ENCODE peak calls at places on chromosomes 2 and 18, in nine cellular contexts. Q is body of pancreas; I is cardiac muscle cell; B is PC-3; T is mesenchymal stem cell; V is CD8-positive, alpha-beta T cell; S is psoas muscle; F is IMR-90; A is tibial artery. Z is an unnamed sample.

GRCh38 chr2:171181067-171182049 is 20.7 kb upstream of the TLK1 start:
- DNase-seq in Q (no peak), I (no peak), B (no peak), T (no peak), V (no peak), S (no peak), F (no peak), A (no peak), Z (no peak)

GRCh38 chr2:67346718-67347407 is 50.3 kb upstream of the ETAA1 start:
- DNase-seq in Q (no peak), I (no peak), B (peak; percentile 66), T (peak; percentile 36), V (no peak), S (no peak), F (peak; percentile 76), A (no peak), Z (no peak)

GRCh38 chr2:86274918-86275275 is 62.5 kb downstream of the REEP1 start:
- DNase-seq in Q (peak; percentile 87), I (peak; percentile 72), B (no peak), T (peak; percentile 22), V (no peak), S (no peak), F (peak; percentile 15), A (no peak), Z (peak; percentile 82)

GRCh38 chr2:134518101-134518500 is 200.7 kb downstream of the TMEM163 start:
- DNase-seq in Q (no peak), I (no peak), B (peak; percentile 46), T (no peak), V (no peak), S (no peak), F (no peak), A (no peak), Z (no peak)

GRCh38 chr18:1049173-1049572 is 144.5 kb downstream of the ADCYAP1 start:
- DNase-seq in Q (no peak), I (no peak), B (no peak), T (no peak), V (no peak), S (no peak), F (no peak), A (no peak), Z (no peak)

GRCh38 chr18:12777543-12777942 is 74.7 kb downstream of the PSMG2 start:
- DNase-seq in Q (no peak), I (no peak), B (peak; percentile 33), T (peak; percentile 18), V (no peak), S (no peak), F (no peak), A (no peak), Z (no peak)

GRCh38 chr18:32368170-32368569 is 102.5 kb downstream of the GAREM1 start:
- DNase-seq in Q (no peak), I (no peak), B (no peak), T (peak; percentile 64), V (no peak), S (no peak), F (no peak), A (no peak), Z (no peak)

GRCh38 chr2:133416756-133417155 is 151.5 kb downstream of the NCKAP5 start:
- DNase-seq in Q (no peak), I (no peak), B (no peak), T (no peak), V (no peak), S (no peak), F (no peak), A (no peak), Z (no peak)

GRCh38 chr2:130252880-130253645 is 54.8 kb upstream of the TUBA3E start:
- DNase-seq in Q (no peak), I (no peak), B (no peak), T (no peak), V (no peak), S (no peak), F (no peak), A (no peak), Z (no peak)

GRCh38 chr2:30730736-30731135 is 76.5 kb downstream of the CAPN13 start:
- DNase-seq in Q (no peak), I (no peak), B (no peak), T (no peak), V (no peak), S (no peak), F (no peak), A (no peak), Z (no peak)

GRCh38 chr2:84631047-84631446 is 114.7 kb downstream of the DNAH6 start:
- DNase-seq in Q (no peak), I (peak; percentile 45), B (peak; percentile 63), T (peak; percentile 27), V (no peak), S (no peak), F (peak; percentile 53), A (no peak), Z (peak; percentile 62)

GRCh38 chr18:31321719-31322118 is 3.8 kb downstream of the DSG1 start:
- DNase-seq in Q (no peak), I (no peak), B (no peak), T (no peak), V (no peak), S (no peak), F (no peak), A (no peak), Z (no peak)

GRCh38 chr18:58190842-58191530 is 147.0 kb downstream of the NEDD4L start:
- DNase-seq in Q (no peak), I (no peak), B (peak; percentile 32), T (no peak), V (no peak), S (no peak), F (peak; percentile 26), A (no peak), Z (no peak)

GRCh38 chr2:176178271-176178806 is 10.1 kb upstream of the HOXD1 start:
- DNase-seq in Q (no peak), I (peak; percentile 21), B (no peak), T (no peak), V (no peak), S (no peak), F (no peak), A (no peak), Z (no peak)

GRCh38 chr2:25177369-25177641 is 8.9 kb upstream of the POMC start:
- DNase-seq in Q (no peak), I (no peak), B (no peak), T (no peak), V (no peak), S (no peak), F (no peak), A (no peak), Z (no peak)

GRCh38 chr2:25698752-25699151 is 25.4 kb upstream of the DTNB start:
- DNase-seq in Q (no peak), I (no peak), B (peak; percentile 81), T (peak; percentile 32), V (no peak), S (no peak), F (peak; percentile 36), A (no peak), Z (no peak)

GRCh38 chr18:47953471-47953931 is 23.0 kb upstream of the SMAD2 start:
- DNase-seq in Q (peak; percentile 68), I (no peak), B (peak; percentile 11), T (no peak), V (peak; percentile 38), S (peak; percentile 61), F (no peak), A (peak; percentile 66), Z (peak; percentile 50)

GRCh38 chr2:100612388-100613000 is 49.7 kb downstream of the PDCL3 start:
- DNase-seq in Q (no peak), I (no peak), B (no peak), T (no peak), V (no peak), S (no peak), F (no peak), A (no peak), Z (no peak)

GRCh38 chr2:69798909-69799526 is 30.4 kb upstream of the GMCL1 start:
- DNase-seq in Q (no peak), I (peak; percentile 53), B (no peak), T (peak; percentile 72), V (no peak), S (no peak), F (peak; percentile 84), A (no peak), Z (no peak)

GRCh38 chr2:158923180-158923594 is 45.3 kb upstream of the TANC1 start:
- DNase-seq in Q (no peak), I (peak; percentile 11), B (peak; percentile 73), T (no peak), V (no peak), S (no peak), F (no peak), A (no peak), Z (peak; percentile 82)

GRCh38 chr2:168245074-168245825 is 2.1 kb downstream of the STK39 start:
- DNase-seq in Q (no peak), I (no peak), B (peak; percentile 60), T (peak; percentile 19), V (no peak), S (no peak), F (no peak), A (no peak), Z (no peak)
- H3K4me3 ChIP-seq in Q (no peak overlapping the region), I (peak overlapping the region; percentile 86), B (peak overlapping the region; percentile 98), T (peak overlapping the region; percentile 86), V (no peak overlapping the region), S (peak overlapping the region; percentile 12), F (peak overlapping the region; percentile 22), A (no peak overlapping the region), Z (no peak overlapping the region)

DNA sequence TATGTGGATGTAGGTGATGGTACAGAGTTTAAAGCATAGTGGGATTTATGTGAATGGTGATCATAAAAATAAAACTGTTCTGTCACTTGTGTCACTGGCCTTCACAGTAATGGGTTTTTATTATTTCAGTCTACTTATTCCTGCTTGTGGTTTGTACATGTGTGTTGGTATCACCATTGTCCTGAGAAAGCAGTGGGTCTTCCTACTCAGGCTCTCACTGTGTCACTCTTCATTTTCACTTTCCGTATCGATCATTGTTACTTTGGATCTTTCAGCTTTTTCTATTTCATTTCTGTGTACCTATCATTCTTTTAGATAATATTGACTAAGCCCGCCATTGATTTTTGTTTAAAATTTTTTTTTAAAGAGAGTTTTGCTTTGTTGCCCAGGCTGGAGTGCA is 7.4 kb downstream of the MRPL30 start:
- DNase-seq in Q (no peak), I (no peak), B (no peak), T (no peak), V (no peak), S (no peak), F (no peak), A (no peak), Z (no peak)
- H3K36me3 ChIP-seq in Q (peaks cover 2% of the 10 kb centered on the region), I (peaks cover 14% of the 10 kb centered on the region), B (peaks cover 28% of the 10 kb centered on the region), T (no peaks in the 10 kb centered on the region), V (peaks cover 14% of the 10 kb centered on the region), S (no peaks in the 10 kb centered on the region), F (peaks cover 11% of the 10 kb centered on the region), A (peaks cover 64% of the 10 kb centered on the region), Z (peaks cover 45% of the 10 kb centered on the region)

DNA sequence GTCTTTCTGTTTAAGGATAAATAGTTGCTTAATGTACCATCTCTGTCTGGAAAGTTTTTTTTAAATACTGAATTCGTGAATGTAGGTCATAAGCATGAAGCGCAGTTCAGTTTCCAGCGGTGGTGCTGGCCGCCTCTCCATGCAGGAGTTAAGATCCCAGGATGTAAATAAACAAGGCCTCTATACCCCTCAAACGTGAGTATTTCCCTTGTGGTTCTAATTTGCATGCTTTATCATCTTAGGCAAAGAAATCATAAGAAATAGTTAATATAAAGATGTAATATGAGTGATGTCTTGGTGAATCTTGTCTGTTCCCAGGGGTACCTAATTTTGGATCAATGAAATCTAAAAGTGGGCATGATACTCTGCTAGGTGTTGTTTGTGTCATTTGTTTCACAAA is 1.5 kb downstream of the NDC80 start:
- DNase-seq in Q (no peak), I (peak; percentile 3), B (no peak), T (peak; percentile 28), V (no peak), S (no peak), F (no peak), A (no peak), Z (no peak)
- H3K4me3 ChIP-seq in Q (no peak overlapping the region), I (peak overlapping the region; percentile 99), B (peak overlapping the region; percentile 97), T (peak overlapping the region; percentile 99), V (no peak overlapping the region), S (no peak overlapping the region), F (peak overlapping the region; percentile 66), A (no peak overlapping the region), Z (peak overlapping the region; percentile 74)

GRCh38 chr18:9547767-9548166 is 66.6 kb downstream of the PPP4R1 start:
- DNase-seq in Q (no peak), I (no peak), B (no peak), T (peak; percentile 21), V (no peak), S (no peak), F (no peak), A (no peak), Z (no peak)
- H3K36me3 ChIP-seq in Q (peaks cover 24% of the 10 kb centered on the region), I (peaks cover 50% of the 10 kb centered on the region), B (peaks cover 59% of the 10 kb centered on the region), T (peaks cover 57% of the 10 kb centered on the region), V (peaks cover 25% of the 10 kb centered on the region), S (peaks cover 12% of the 10 kb centered on the region), F (peaks cover 55% of the 10 kb centered on the region), A (peaks cover 77% of the 10 kb centered on the region), Z (peaks cover 21% of the 10 kb centered on the region)

Z was measured in SJCRH30.